ENCODE peak calls at places on chromosomes 7 and 10, in six cellular contexts. One of them, this sample, is unnamed. For H3K9me3, the result is how much of the 10 kb centered on the place peaks cover.

GRCh38 chr10:70355234-70356021 is 27.0 kb downstream of the LRRC20 start:
- DNase-seq in uterus: no peak
- DNase-seq in esophagus squamous epithelium: no peak
- DNase-seq in heart right ventricle: no peak
- DNase-seq in heart left ventricle: no peak
- DNase-seq in AG04450: no peak
- DNase-seq in this sample: no peak

GRCh38 chr7:94923412-94923811 is 16.0 kb downstream of the PPP1R9A start:
- DNase-seq in uterus: no peak
- DNase-seq in esophagus squamous epithelium: no peak
- DNase-seq in heart right ventricle: no peak
- DNase-seq in heart left ventricle: no peak
- DNase-seq in AG04450: no peak
- DNase-seq in this sample: no peak

GRCh38 chr10:59284111-59284975 is 78.0 kb downstream of the FAM13C start:
- DNase-seq in uterus: no peak
- DNase-seq in esophagus squamous epithelium: no peak
- DNase-seq in heart right ventricle: no peak
- DNase-seq in heart left ventricle: no peak
- DNase-seq in AG04450: no peak
- DNase-seq in this sample: no peak

GRCh38 chr10:124009616-124010015 is 83.8 kb downstream of the CHST15 start:
- DNase-seq in uterus: no peak
- DNase-seq in esophagus squamous epithelium: no peak
- DNase-seq in heart right ventricle: no peak
- DNase-seq in heart left ventricle: no peak
- DNase-seq in AG04450: no peak
- DNase-seq in this sample: no peak

GRCh38 chr10:93403741-93404354 is 78.3 kb downstream of the MYOF start:
- DNase-seq in uterus: no peak
- DNase-seq in esophagus squamous epithelium: no peak
- DNase-seq in heart right ventricle: no peak
- DNase-seq in heart left ventricle: no peak
- DNase-seq in AG04450: no peak
- DNase-seq in this sample: no peak

GRCh38 chr7:106166651-106167342 is 54.7 kb upstream of the SYPL1 start:
- DNase-seq in uterus: no peak
- DNase-seq in esophagus squamous epithelium: no peak
- DNase-seq in heart right ventricle: peak
- DNase-seq in heart left ventricle: peak
- DNase-seq in AG04450: peak
- DNase-seq in this sample: no peak

GRCh38 chr7:46955526-46955925 is 626.4 kb downstream of the TNS3 start:
- DNase-seq in uterus: no peak
- DNase-seq in esophagus squamous epithelium: no peak
- DNase-seq in heart right ventricle: no peak
- DNase-seq in heart left ventricle: no peak
- DNase-seq in AG04450: no peak
- DNase-seq in this sample: no peak

GRCh38 chr7:151742713-151743480 is 134.0 kb downstream of the PRKAG2 start:
- DNase-seq in uterus: no peak
- DNase-seq in esophagus squamous epithelium: no peak
- DNase-seq in heart right ventricle: no peak
- DNase-seq in heart left ventricle: no peak
- DNase-seq in AG04450: no peak
- DNase-seq in this sample: no peak

GRCh38 chr7:78377532-78377931 is 579.0 kb downstream of the PHTF2 start:
- DNase-seq in uterus: no peak
- DNase-seq in esophagus squamous epithelium: no peak
- DNase-seq in heart right ventricle: no peak
- DNase-seq in heart left ventricle: no peak
- DNase-seq in AG04450: no peak
- DNase-seq in this sample: no peak

GRCh38 chr10:104353325-104354048 is at the start of gene CFAP58:
- DNase-seq in uterus: peak
- DNase-seq in esophagus squamous epithelium: peak
- DNase-seq in heart right ventricle: peak
- DNase-seq in heart left ventricle: peak
- DNase-seq in AG04450: no peak
- DNase-seq in this sample: peak

GRCh38 chr10:43437141-43437860 is 390 bp downstream of the ZNF487 start:
- DNase-seq in uterus: no peak
- DNase-seq in esophagus squamous epithelium: no peak
- DNase-seq in heart right ventricle: no peak
- DNase-seq in heart left ventricle: no peak
- DNase-seq in AG04450: no peak
- DNase-seq in this sample: no peak

GRCh38 chr7:114931656-114932011 is 9.7 kb downstream of the MDFIC start:
- DNase-seq in uterus: no peak
- DNase-seq in esophagus squamous epithelium: no peak
- DNase-seq in heart right ventricle: no peak
- DNase-seq in heart left ventricle: no peak
- DNase-seq in AG04450: no peak
- DNase-seq in this sample: no peak

GRCh38 chr7:132964886-132965285 is 117.0 kb downstream of the CHCHD3 start:
- DNase-seq in uterus: no peak
- DNase-seq in esophagus squamous epithelium: no peak
- DNase-seq in heart right ventricle: no peak
- DNase-seq in heart left ventricle: no peak
- DNase-seq in AG04450: no peak
- DNase-seq in this sample: no peak

GRCh38 chr7:97116308-97116707 is 1.2 kb upstream of the SDHAF3 start:
- DNase-seq in uterus: no peak
- DNase-seq in esophagus squamous epithelium: no peak
- DNase-seq in heart right ventricle: peak
- DNase-seq in heart left ventricle: no peak
- DNase-seq in AG04450: no peak
- DNase-seq in this sample: no peak

GRCh38 chr10:1947464-1948043 is 210.2 kb upstream of the ADARB2 start:
- DNase-seq in uterus: no peak
- DNase-seq in esophagus squamous epithelium: no peak
- DNase-seq in heart right ventricle: no peak
- DNase-seq in heart left ventricle: no peak
- DNase-seq in AG04450: no peak
- DNase-seq in this sample: no peak

GRCh38 chr7:101614939-101615302 is 14.2 kb downstream of the MYL10 start:
- DNase-seq in uterus: no peak
- DNase-seq in esophagus squamous epithelium: no peak
- DNase-seq in heart right ventricle: no peak
- DNase-seq in heart left ventricle: no peak
- DNase-seq in AG04450: no peak
- DNase-seq in this sample: no peak

GRCh38 chr10:28892818-28893547 is 215.7 kb downstream of the BAMBI start:
- DNase-seq in uterus: no peak
- DNase-seq in esophagus squamous epithelium: no peak
- DNase-seq in heart right ventricle: no peak
- DNase-seq in heart left ventricle: no peak
- DNase-seq in AG04450: peak
- DNase-seq in this sample: no peak

GRCh38 chr7:132116369-132116768 is 459.9 kb downstream of the PLXNA4 start:
- DNase-seq in uterus: no peak
- DNase-seq in esophagus squamous epithelium: no peak
- DNase-seq in heart right ventricle: no peak
- DNase-seq in heart left ventricle: no peak
- DNase-seq in AG04450: no peak
- DNase-seq in this sample: no peak

GRCh38 chr7:55381696-55382095 is 16.6 kb downstream of the LANCL2 start:
- DNase-seq in uterus: no peak
- DNase-seq in esophagus squamous epithelium: no peak
- DNase-seq in heart right ventricle: no peak
- DNase-seq in heart left ventricle: no peak
- DNase-seq in AG04450: no peak
- DNase-seq in this sample: no peak

GRCh38 chr7:55382251-55382650 is 17.1 kb downstream of the LANCL2 start:
- DNase-seq in uterus: no peak
- DNase-seq in esophagus squamous epithelium: no peak
- DNase-seq in heart right ventricle: no peak
- DNase-seq in heart left ventricle: no peak
- DNase-seq in AG04450: no peak
- DNase-seq in this sample: no peak

GRCh38 chr7:55387062-55387965 is 22.2 kb downstream of the LANCL2 start:
- DNase-seq in uterus: no peak
- DNase-seq in esophagus squamous epithelium: no peak
- DNase-seq in heart right ventricle: no peak
- DNase-seq in heart left ventricle: no peak
- DNase-seq in AG04450: no peak
- DNase-seq in this sample: no peak

GRCh38 chr7:55381187-55381586 is 16.1 kb downstream of the LANCL2 start:
- DNase-seq in uterus: no peak
- DNase-seq in esophagus squamous epithelium: no peak
- DNase-seq in heart right ventricle: no peak
- DNase-seq in heart left ventricle: no peak
- DNase-seq in AG04450: no peak
- DNase-seq in this sample: no peak

GRCh38 chr7:55386541-55386940 is 21.4 kb downstream of the LANCL2 start:
- DNase-seq in uterus: no peak
- DNase-seq in esophagus squamous epithelium: no peak
- DNase-seq in heart right ventricle: no peak
- DNase-seq in heart left ventricle: no peak
- DNase-seq in AG04450: no peak
- DNase-seq in this sample: no peak
- H3K9me3 ChIP-seq in uterus: under half
- H3K9me3 ChIP-seq in esophagus squamous epithelium: under half
- H3K9me3 ChIP-seq in heart right ventricle: under half
- H3K9me3 ChIP-seq in heart left ventricle: under half
- H3K9me3 ChIP-seq in AG04450: under half
- H3K9me3 ChIP-seq in this sample: under half

GRCh38 chr7:157402911-157403534 is 66.2 kb downstream of the DNAJB6 start:
- DNase-seq in uterus: no peak
- DNase-seq in esophagus squamous epithelium: no peak
- DNase-seq in heart right ventricle: no peak
- DNase-seq in heart left ventricle: no peak
- DNase-seq in AG04450: no peak
- DNase-seq in this sample: no peak

GRCh38 chr7:157405501-157405900 is 68.7 kb downstream of the DNAJB6 start:
- DNase-seq in uterus: no peak
- DNase-seq in esophagus squamous epithelium: no peak
- DNase-seq in heart right ventricle: no peak
- DNase-seq in heart left ventricle: no peak
- DNase-seq in AG04450: no peak
- DNase-seq in this sample: no peak

GRCh38 chr7:157404002-157404401 is 67.2 kb downstream of the DNAJB6 start:
- DNase-seq in uterus: no peak
- DNase-seq in esophagus squamous epithelium: no peak
- DNase-seq in heart right ventricle: no peak
- DNase-seq in heart left ventricle: no peak
- DNase-seq in AG04450: no peak
- DNase-seq in this sample: no peak

GRCh38 chr7:157405914-157406810 is 69.4 kb downstream of the DNAJB6 start:
- DNase-seq in uterus: no peak
- DNase-seq in esophagus squamous epithelium: no peak
- DNase-seq in heart right ventricle: peak
- DNase-seq in heart left ventricle: peak
- DNase-seq in AG04450: no peak
- DNase-seq in this sample: no peak

DNA sequence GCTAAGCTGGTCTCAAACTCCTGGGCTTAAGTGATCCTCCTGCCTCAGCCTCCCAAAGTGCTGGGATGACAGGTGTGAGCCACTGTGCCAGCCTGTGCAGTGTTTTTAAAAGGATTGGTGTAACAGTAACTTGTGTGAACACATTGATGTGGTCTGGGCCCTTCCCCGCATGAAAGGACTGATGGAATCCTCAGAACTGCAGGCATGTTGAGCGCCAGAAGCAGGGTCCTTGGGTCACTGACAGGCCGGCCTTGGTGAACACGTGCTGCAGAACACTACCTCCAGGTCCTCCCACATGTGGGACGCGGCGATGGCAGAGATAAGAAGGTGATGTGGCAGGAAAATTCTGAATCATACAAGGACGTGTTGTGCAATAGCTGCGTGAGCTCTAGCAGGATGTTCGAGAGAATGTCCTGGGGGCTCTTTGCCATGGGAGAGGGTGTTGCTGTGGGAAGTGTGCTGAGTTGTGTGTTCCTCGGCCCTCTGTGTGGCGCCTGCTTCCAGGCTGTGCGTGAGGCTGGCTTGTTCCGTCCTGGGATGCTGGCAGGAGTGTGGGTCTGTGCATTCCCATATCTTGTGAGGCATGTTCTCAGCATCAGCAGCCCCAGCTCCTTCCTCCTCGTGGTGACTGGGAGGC is 68.2 kb downstream of the DNAJB6 start:
- DNase-seq in uterus: peak
- DNase-seq in esophagus squamous epithelium: no peak
- DNase-seq in heart right ventricle: no peak
- DNase-seq in heart left ventricle: no peak
- DNase-seq in AG04450: peak
- DNase-seq in this sample: no peak
- H3K9me3 ChIP-seq in uterus: under half
- H3K9me3 ChIP-seq in esophagus squamous epithelium: under half
- H3K9me3 ChIP-seq in heart right ventricle: under half
- H3K9me3 ChIP-seq in heart left ventricle: under half
- H3K9me3 ChIP-seq in AG04450: under half
- H3K9me3 ChIP-seq in this sample: under half

DNA sequence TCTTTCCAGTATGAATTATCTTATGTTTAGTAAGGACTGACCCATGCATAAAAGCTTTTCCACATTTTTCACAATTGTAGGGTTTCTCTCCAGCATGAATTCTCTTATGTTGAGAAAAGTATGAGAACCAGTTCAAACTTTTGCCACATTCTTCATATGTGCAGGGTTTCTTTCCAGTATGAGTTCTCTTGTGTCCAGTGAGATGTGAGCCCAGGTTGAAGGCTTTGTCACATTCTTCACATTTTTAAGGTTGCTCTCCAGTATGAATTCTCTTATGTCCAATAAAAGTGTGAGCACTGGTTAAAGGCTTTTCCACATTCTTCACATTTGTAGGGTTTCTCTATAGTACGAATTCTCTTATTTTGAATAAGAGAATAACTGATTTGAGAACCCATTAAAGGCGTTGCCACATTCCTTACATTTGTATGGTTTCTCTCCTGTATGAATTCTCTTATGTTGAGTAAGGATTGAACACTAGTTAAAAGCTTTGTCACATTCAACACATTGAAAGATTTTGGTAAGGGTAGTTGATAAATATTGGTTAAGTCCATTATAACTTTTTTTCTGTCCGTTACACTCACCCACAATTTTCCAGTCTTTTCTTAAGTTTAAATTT is 911.0 kb upstream of the ZNF722 start:
- DNase-seq in uterus: no peak
- DNase-seq in esophagus squamous epithelium: no peak
- DNase-seq in heart right ventricle: no peak
- DNase-seq in heart left ventricle: no peak
- DNase-seq in AG04450: no peak
- DNase-seq in this sample: no peak
- H3K9me3 ChIP-seq in uterus: under half
- H3K9me3 ChIP-seq in esophagus squamous epithelium: under half
- H3K9me3 ChIP-seq in heart right ventricle: under half
- H3K9me3 ChIP-seq in heart left ventricle: under half
- H3K9me3 ChIP-seq in AG04450: under half
- H3K9me3 ChIP-seq in this sample: under half

DNA sequence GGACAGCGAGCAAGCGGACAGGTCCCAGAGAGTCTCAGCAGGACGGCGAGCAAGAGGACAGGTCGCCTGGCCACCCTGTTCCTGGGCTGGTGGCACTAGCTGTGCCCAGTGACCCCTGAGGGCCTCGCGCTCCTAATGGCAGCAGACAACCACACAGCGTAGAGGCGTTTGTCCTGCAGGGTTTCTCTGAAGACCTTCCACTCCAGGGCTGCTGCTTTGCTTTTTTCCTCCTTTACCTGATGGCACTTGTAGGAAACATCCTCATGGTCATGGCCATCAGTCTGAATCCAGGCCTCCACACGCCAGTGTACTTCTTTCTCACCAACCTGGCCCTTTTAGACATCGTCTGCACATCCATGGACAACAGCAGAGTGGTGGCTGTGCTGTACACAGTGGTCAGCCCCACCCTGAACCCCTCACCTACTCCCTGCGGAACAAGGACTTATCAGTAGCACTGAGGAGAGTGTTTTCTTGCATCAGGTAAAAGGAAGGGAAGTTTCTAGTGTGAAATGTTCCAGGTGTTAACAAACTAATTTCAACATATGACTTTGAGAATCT is 27.4 kb downstream of the SCART1 start:
- DNase-seq in uterus: no peak
- DNase-seq in esophagus squamous epithelium: no peak
- DNase-seq in heart right ventricle: no peak
- DNase-seq in heart left ventricle: no peak
- DNase-seq in AG04450: no peak
- DNase-seq in this sample: no peak
- H3K9me3 ChIP-seq in uterus: under half
- H3K9me3 ChIP-seq in esophagus squamous epithelium: under half
- H3K9me3 ChIP-seq in heart right ventricle: under half
- H3K9me3 ChIP-seq in heart left ventricle: under half
- H3K9me3 ChIP-seq in AG04450: under half
- H3K9me3 ChIP-seq in this sample: under half